ENCODE peak calls at places on chromosomes 4 and X, in four cellular contexts. V is body of pancreas, M is kidney epithelial cell, N is natural killer cell. X is an unnamed sample.

GRCh38 chrX:153646620-153647373 is at the start of gene DUSP9:
- DNase-seq in V (peak; percentile 28), M (no peak), N (no peak), X (peak; percentile 58)

GRCh38 chrX:14886252-14886651 is 13.0 kb downstream of the MOSPD2 start:
- DNase-seq in V (no peak), M (no peak), N (no peak), X (no peak)

GRCh38 chr4:185201983-185202962 is 1.5 kb downstream of the CFAP97 start:
- DNase-seq in V (no peak), M (no peak), N (no peak), X (no peak)

GRCh38 chr4:126899382-126899801 is 733.4 kb upstream of the INTU start:
- DNase-seq in V (no peak), M (no peak), N (no peak), X (no peak)

GRCh38 chrX:9644335-9644734 is 121.3 kb downstream of the GPR143 start:
- DNase-seq in V (no peak), M (no peak), N (peak; percentile 47), X (no peak)

GRCh38 chrX:4841216-4841745 is 1127.8 kb upstream of the PRKX start:
- DNase-seq in V (no peak), M (no peak), N (no peak), X (no peak)

GRCh38 chrX:141724186-141724585 is 25.6 kb upstream of the SPANXD start:
- DNase-seq in V (no peak), M (no peak), N (no peak), X (no peak)

GRCh38 chrX:1792636-1793035 is 177.8 kb downstream of the ASMT start:
- DNase-seq in V (no peak), M (no peak), N (no peak), X (no peak)

GRCh38 chr4:41122775-41123174 is 91.6 kb downstream of the APBB2 start:
- DNase-seq in V (no peak), M (no peak), N (no peak), X (no peak)

GRCh38 chr4:97235516-97235915 is 907.8 kb downstream of the STPG2 start:
- DNase-seq in V (no peak), M (no peak), N (no peak), X (no peak)

GRCh38 chr4:169366821-169367220 is 96.1 kb upstream of the SH3RF1 start:
- DNase-seq in V (no peak), M (no peak), N (no peak), X (no peak)

GRCh38 chr4:144903953-144904711 is 193.9 kb downstream of the ANAPC10 start:
- DNase-seq in V (no peak), M (no peak), N (no peak), X (no peak)

GRCh38 chrX:110045988-110046387 is 43.1 kb downstream of the TMEM164 start:
- DNase-seq in V (peak; percentile 44), M (no peak), N (no peak), X (no peak)

GRCh38 chr4:67861513-67861912 is 22.3 kb downstream of the TMPRSS11D start:
- DNase-seq in V (no peak), M (no peak), N (no peak), X (no peak)

GRCh38 chr4:15182600-15183222 is 180.4 kb downstream of the CPEB2 start:
- DNase-seq in V (no peak), M (no peak), N (no peak), X (no peak)

GRCh38 chr4:131081069-131081468 is 1985.1 kb downstream of the C4orf33 start:
- DNase-seq in V (no peak), M (no peak), N (no peak), X (no peak)

GRCh38 chr4:31261632-31262031 is 541.5 kb downstream of the PCDH7 start:
- DNase-seq in V (no peak), M (no peak), N (no peak), X (no peak)

GRCh38 chr4:60122820-60123219 is 1077.3 kb upstream of the ADGRL3 start:
- DNase-seq in V (no peak), M (no peak), N (no peak), X (no peak)

GRCh38 chr4:183638436-183638835 is 20.5 kb downstream of the RWDD4 start:
- DNase-seq in V (no peak), M (no peak), N (no peak), X (no peak)

GRCh38 chrX:19672211-19672814 is 157.0 kb upstream of the MAP3K15 start:
- DNase-seq in V (no peak), M (no peak), N (no peak), X (no peak)

GRCh38 chr4:32142075-32142474 is 1421.9 kb downstream of the PCDH7 start:
- DNase-seq in V (no peak), M (no peak), N (no peak), X (no peak)

GRCh38 chrX:153400146-153401132 is 711 bp downstream of the PNMA6E start:
- DNase-seq in V (no peak), M (no peak), N (peak; percentile 40), X (no peak)

GRCh38 chr4:28232376-28232775 is 1371.7 kb downstream of the STIM2 start:
- DNase-seq in V (no peak), M (no peak), N (no peak), X (no peak)

GRCh38 chr4:55169352-55169959 is 44.1 kb upstream of the KDR start:
- DNase-seq in V (no peak), M (no peak), N (no peak), X (no peak)

GRCh38 chrX:76420237-76420636 is 7.3 kb upstream of the MAGEE1 start:
- DNase-seq in V (no peak), M (no peak), N (no peak), X (no peak)

GRCh38 chr4:188154668-188155423 is 15.6 kb downstream of the TRIML1 start:
- DNase-seq in V (no peak), M (no peak), N (no peak), X (no peak)

DNA sequence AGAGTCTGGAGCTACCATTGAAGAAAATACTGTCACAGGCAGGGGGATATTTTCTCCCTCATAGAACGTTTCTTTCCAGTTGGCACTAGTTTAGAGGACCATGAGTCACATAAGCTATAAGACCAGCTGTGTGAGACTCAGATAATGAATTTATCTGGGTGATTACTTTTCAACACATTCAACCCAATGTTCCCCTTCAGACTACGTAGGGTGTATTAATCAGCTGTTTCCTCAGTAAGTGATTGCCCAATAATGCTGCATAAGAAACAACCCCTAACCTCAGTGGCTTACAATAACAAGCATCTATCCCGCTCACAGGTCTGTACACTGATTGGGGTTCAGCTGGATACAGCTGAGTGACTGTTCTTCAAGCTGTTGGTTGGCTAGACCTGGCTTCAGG is 38.1 kb downstream of the CBLL2 start:
- DNase-seq in V (no peak), M (no peak), N (no peak), X (no peak)
- TF ChIP-seq CTCF in V (no peak), M (no peak), N (no peak), X (no peak)

GRCh38 chr4:74667944-74668343 is 126.4 kb downstream of the BTC start:
- DNase-seq in V (no peak), M (no peak), N (no peak), X (no peak)

GRCh38 chr4:74669702-74670101 is 124.6 kb downstream of the BTC start:
- DNase-seq in V (no peak), M (no peak), N (no peak), X (no peak)

GRCh38 chr4:74674750-74675149 is 119.6 kb downstream of the BTC start:
- DNase-seq in V (no peak), M (no peak), N (no peak), X (no peak)

GRCh38 chr4:74670583-74670982 is 123.7 kb downstream of the BTC start:
- DNase-seq in V (no peak), M (no peak), N (no peak), X (no peak)

DNA sequence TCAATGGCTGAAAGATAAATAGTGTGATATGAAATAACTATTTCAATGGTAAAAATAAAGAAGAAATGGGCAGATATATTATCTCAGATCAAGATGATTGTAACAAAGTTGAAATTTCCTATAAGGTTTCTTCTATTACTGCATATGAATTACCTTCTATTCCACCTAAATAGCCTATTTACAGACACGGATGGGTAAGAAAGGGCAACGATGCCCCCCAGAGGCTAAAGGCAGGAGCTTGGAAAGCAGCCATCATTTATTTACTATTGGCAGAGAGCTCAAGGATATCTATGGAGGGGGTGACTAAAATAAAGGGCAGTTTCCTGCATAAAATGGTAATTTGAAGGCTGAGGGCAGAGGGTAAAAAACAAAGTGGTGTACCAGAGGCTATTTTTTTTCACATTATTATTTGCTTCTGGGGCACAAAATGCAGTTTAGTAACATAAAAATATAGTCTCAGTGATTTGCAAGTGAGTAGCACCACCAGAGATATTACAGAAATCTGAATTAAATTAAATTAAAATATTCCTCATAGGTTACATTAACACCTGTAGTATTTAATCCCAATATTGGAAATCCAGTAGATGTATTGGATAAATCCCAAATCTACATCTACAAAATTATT is 123.1 kb downstream of the BTC start:
- DNase-seq in V (peak; percentile 44), M (peak; percentile 35), N (no peak), X (peak; percentile 27)
- TF ChIP-seq CTCF in V (peak; percentile 54), M (peak; percentile 65), N (peak; percentile 33), X (peak; percentile 78)

GRCh38 chrX:47539860-47540259 is 21.1 kb upstream of the ARAF start:
- DNase-seq in V (no peak), M (no peak), N (no peak), X (no peak)

GRCh38 chrX:47543496-47543895 is 17.5 kb upstream of the ARAF start:
- DNase-seq in V (no peak), M (no peak), N (peak; percentile 24), X (no peak)

GRCh38 chrX:47540754-47541538 is 20.1 kb upstream of the ARAF start:
- DNase-seq in V (peak; percentile 91), M (peak; percentile 74), N (no peak), X (peak; percentile 43)
- TF ChIP-seq CTCF in V (peak; percentile 81), M (peak; percentile 41), N (no peak), X (peak; percentile 61)

GRCh38 chrX:24520472-24520871 is 55.4 kb downstream of the PDK3 start:
- DNase-seq in V (no peak), M (no peak), N (no peak), X (no peak)

GRCh38 chrX:24513416-24513815 is 48.3 kb downstream of the PDK3 start:
- DNase-seq in V (no peak), M (no peak), N (no peak), X (no peak)

GRCh38 chrX:24515447-24515846 is 50.4 kb downstream of the PDK3 start:
- DNase-seq in V (no peak), M (no peak), N (no peak), X (no peak)
- TF ChIP-seq CTCF in V (no peak), M (peak; percentile 23), N (no peak), X (peak; percentile 50)

DNA sequence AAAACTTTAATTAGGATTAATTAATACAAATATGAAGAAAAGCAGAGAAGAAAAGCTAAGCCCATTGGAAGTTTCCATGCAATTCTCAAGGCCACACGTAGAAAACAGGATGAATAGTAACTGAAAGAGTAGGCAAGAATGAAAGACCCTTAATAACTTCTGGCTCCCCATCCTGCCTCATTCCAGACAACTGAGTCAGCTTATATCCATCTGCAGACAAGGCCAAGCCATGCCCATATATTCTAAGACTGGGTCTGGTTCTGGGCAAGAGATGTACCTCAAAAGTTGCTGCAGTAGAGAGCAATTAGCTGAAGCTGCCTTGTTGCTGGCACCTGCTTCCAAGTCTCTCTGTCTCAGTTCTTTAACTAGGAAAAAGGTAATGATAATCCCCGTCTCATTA is 244.1 kb downstream of the GPC3 start:
- DNase-seq in V (no peak), M (no peak), N (no peak), X (no peak)
- TF ChIP-seq CTCF in V (no peak), M (no peak), N (no peak), X (no peak)

X was measured in progenitor cell of endocrine pancreas.